ENCODE peak calls at places on chromosomes 13 and 19, in nine cellular contexts. One of them, this sample, is unnamed.

GRCh38 chr13:24680258-24680920 is at the start of gene ATP12A:
- DNase-seq in OCI-LY7: no peak
- DNase-seq in lower leg skin: peak
- DNase-seq in CD4-positive, alpha-beta T cell: peak
- DNase-seq in B cell: peak
- DNase-seq in adrenal gland: no peak
- DNase-seq in HFF-Myc: no peak
- DNase-seq in cardiac fibroblast: no peak
- DNase-seq in endodermal cell: peak
- DNase-seq in this sample: no peak

GRCh38 chr13:71626396-71626795 is 240.6 kb downstream of the DACH1 start:
- DNase-seq in OCI-LY7: no peak
- DNase-seq in lower leg skin: no peak
- DNase-seq in CD4-positive, alpha-beta T cell: no peak
- DNase-seq in B cell: no peak
- DNase-seq in adrenal gland: no peak
- DNase-seq in HFF-Myc: no peak
- DNase-seq in cardiac fibroblast: no peak
- DNase-seq in endodermal cell: no peak
- DNase-seq in this sample: no peak

GRCh38 chr19:461664-462551 is 1.1 kb upstream of the SHC2 start:
- DNase-seq in OCI-LY7: no peak
- DNase-seq in lower leg skin: peak
- DNase-seq in CD4-positive, alpha-beta T cell: no peak
- DNase-seq in B cell: no peak
- DNase-seq in adrenal gland: peak
- DNase-seq in HFF-Myc: no peak
- DNase-seq in cardiac fibroblast: no peak
- DNase-seq in endodermal cell: peak
- DNase-seq in this sample: peak

GRCh38 chr13:98263841-98264240 is 86.8 kb upstream of the RNF113B start:
- DNase-seq in OCI-LY7: no peak
- DNase-seq in lower leg skin: no peak
- DNase-seq in CD4-positive, alpha-beta T cell: no peak
- DNase-seq in B cell: no peak
- DNase-seq in adrenal gland: no peak
- DNase-seq in HFF-Myc: no peak
- DNase-seq in cardiac fibroblast: no peak
- DNase-seq in endodermal cell: peak
- DNase-seq in this sample: no peak

GRCh38 chr19:15287496-15287895 is 44.8 kb downstream of the BRD4 start:
- DNase-seq in OCI-LY7: no peak
- DNase-seq in lower leg skin: no peak
- DNase-seq in CD4-positive, alpha-beta T cell: no peak
- DNase-seq in B cell: no peak
- DNase-seq in adrenal gland: no peak
- DNase-seq in HFF-Myc: no peak
- DNase-seq in cardiac fibroblast: no peak
- DNase-seq in endodermal cell: no peak
- DNase-seq in this sample: no peak

GRCh38 chr13:79406597-79406908 is 498 bp upstream of the RBM26 start:
- DNase-seq in OCI-LY7: no peak
- DNase-seq in lower leg skin: no peak
- DNase-seq in CD4-positive, alpha-beta T cell: no peak
- DNase-seq in B cell: no peak
- DNase-seq in adrenal gland: no peak
- DNase-seq in HFF-Myc: no peak
- DNase-seq in cardiac fibroblast: no peak
- DNase-seq in endodermal cell: no peak
- DNase-seq in this sample: no peak

GRCh38 chr13:113432509-113433270 is 20.6 kb downstream of the ADPRHL1 start:
- DNase-seq in OCI-LY7: peak
- DNase-seq in lower leg skin: no peak
- DNase-seq in CD4-positive, alpha-beta T cell: no peak
- DNase-seq in B cell: no peak
- DNase-seq in adrenal gland: no peak
- DNase-seq in HFF-Myc: no peak
- DNase-seq in cardiac fibroblast: no peak
- DNase-seq in endodermal cell: peak
- DNase-seq in this sample: no peak

GRCh38 chr13:113933901-113934300 is 40.0 kb downstream of the C13orf46 start:
- DNase-seq in OCI-LY7: no peak
- DNase-seq in lower leg skin: peak
- DNase-seq in CD4-positive, alpha-beta T cell: no peak
- DNase-seq in B cell: no peak
- DNase-seq in adrenal gland: peak
- DNase-seq in HFF-Myc: no peak
- DNase-seq in cardiac fibroblast: no peak
- DNase-seq in endodermal cell: no peak
- DNase-seq in this sample: no peak

GRCh38 chr13:67736646-67737420 is 506.7 kb upstream of the PCDH9 start:
- DNase-seq in OCI-LY7: peak
- DNase-seq in lower leg skin: no peak
- DNase-seq in CD4-positive, alpha-beta T cell: no peak
- DNase-seq in B cell: no peak
- DNase-seq in adrenal gland: no peak
- DNase-seq in HFF-Myc: no peak
- DNase-seq in cardiac fibroblast: peak
- DNase-seq in endodermal cell: peak
- DNase-seq in this sample: no peak

GRCh38 chr13:46831588-46832194 is 34.7 kb upstream of the ESD start:
- DNase-seq in OCI-LY7: peak
- DNase-seq in lower leg skin: no peak
- DNase-seq in CD4-positive, alpha-beta T cell: peak
- DNase-seq in B cell: peak
- DNase-seq in adrenal gland: peak
- DNase-seq in HFF-Myc: peak
- DNase-seq in cardiac fibroblast: peak
- DNase-seq in endodermal cell: peak
- DNase-seq in this sample: no peak

GRCh38 chr13:82364525-82364924 is 1517.7 kb downstream of the SLITRK1 start:
- DNase-seq in OCI-LY7: no peak
- DNase-seq in lower leg skin: no peak
- DNase-seq in CD4-positive, alpha-beta T cell: no peak
- DNase-seq in B cell: no peak
- DNase-seq in adrenal gland: no peak
- DNase-seq in HFF-Myc: no peak
- DNase-seq in cardiac fibroblast: no peak
- DNase-seq in endodermal cell: no peak
- DNase-seq in this sample: no peak

GRCh38 chr19:44753932-44754742 is 5.6 kb downstream of the BCL3 start:
- DNase-seq in OCI-LY7: peak
- DNase-seq in lower leg skin: peak
- DNase-seq in CD4-positive, alpha-beta T cell: peak
- DNase-seq in B cell: peak
- DNase-seq in adrenal gland: peak
- DNase-seq in HFF-Myc: no peak
- DNase-seq in cardiac fibroblast: peak
- DNase-seq in endodermal cell: peak
- DNase-seq in this sample: no peak

GRCh38 chr13:114339779-114340534 is 25.7 kb downstream of the CHAMP1 start:
- DNase-seq in OCI-LY7: peak
- DNase-seq in lower leg skin: no peak
- DNase-seq in CD4-positive, alpha-beta T cell: peak
- DNase-seq in B cell: peak
- DNase-seq in adrenal gland: peak
- DNase-seq in HFF-Myc: no peak
- DNase-seq in cardiac fibroblast: peak
- DNase-seq in endodermal cell: no peak
- DNase-seq in this sample: no peak

GRCh38 chr19:58474291-58474996 is 1.7 kb upstream of the ZNF446 start:
- DNase-seq in OCI-LY7: no peak
- DNase-seq in lower leg skin: no peak
- DNase-seq in CD4-positive, alpha-beta T cell: no peak
- DNase-seq in B cell: no peak
- DNase-seq in adrenal gland: no peak
- DNase-seq in HFF-Myc: no peak
- DNase-seq in cardiac fibroblast: peak
- DNase-seq in endodermal cell: no peak
- DNase-seq in this sample: no peak

GRCh38 chr19:40671404-40671803 is 19.0 kb downstream of the NUMBL start:
- DNase-seq in OCI-LY7: no peak
- DNase-seq in lower leg skin: no peak
- DNase-seq in CD4-positive, alpha-beta T cell: no peak
- DNase-seq in B cell: no peak
- DNase-seq in adrenal gland: no peak
- DNase-seq in HFF-Myc: no peak
- DNase-seq in cardiac fibroblast: no peak
- DNase-seq in endodermal cell: no peak
- DNase-seq in this sample: no peak

GRCh38 chr19:2021453-2022140 is 6.1 kb upstream of the BTBD2 start:
- DNase-seq in OCI-LY7: no peak
- DNase-seq in lower leg skin: no peak
- DNase-seq in CD4-positive, alpha-beta T cell: no peak
- DNase-seq in B cell: no peak
- DNase-seq in adrenal gland: no peak
- DNase-seq in HFF-Myc: no peak
- DNase-seq in cardiac fibroblast: no peak
- DNase-seq in endodermal cell: peak
- DNase-seq in this sample: no peak

GRCh38 chr19:42092350-42092749 is 16.4 kb downstream of the ZNF574 start:
- DNase-seq in OCI-LY7: peak
- DNase-seq in lower leg skin: no peak
- DNase-seq in CD4-positive, alpha-beta T cell: peak
- DNase-seq in B cell: peak
- DNase-seq in adrenal gland: no peak
- DNase-seq in HFF-Myc: no peak
- DNase-seq in cardiac fibroblast: peak
- DNase-seq in endodermal cell: peak
- DNase-seq in this sample: no peak
- TF ChIP-seq CTCF in OCI-LY7: peak
- TF ChIP-seq CTCF in lower leg skin: no peak
- TF ChIP-seq CTCF in CD4-positive, alpha-beta T cell: peak
- TF ChIP-seq CTCF in B cell: peak
- TF ChIP-seq CTCF in adrenal gland: peak
- TF ChIP-seq CTCF in HFF-Myc: peak
- TF ChIP-seq CTCF in cardiac fibroblast: peak
- TF ChIP-seq CTCF in endodermal cell: peak
- TF ChIP-seq CTCF in this sample: peak

GRCh38 chr13:73286177-73286576 is 227.4 kb downstream of the KLF5 start:
- DNase-seq in OCI-LY7: no peak
- DNase-seq in lower leg skin: no peak
- DNase-seq in CD4-positive, alpha-beta T cell: no peak
- DNase-seq in B cell: no peak
- DNase-seq in adrenal gland: no peak
- DNase-seq in HFF-Myc: no peak
- DNase-seq in cardiac fibroblast: no peak
- DNase-seq in endodermal cell: no peak
- DNase-seq in this sample: no peak
- TF ChIP-seq CTCF in OCI-LY7: peak
- TF ChIP-seq CTCF in lower leg skin: no peak
- TF ChIP-seq CTCF in CD4-positive, alpha-beta T cell: no peak
- TF ChIP-seq CTCF in B cell: no peak
- TF ChIP-seq CTCF in adrenal gland: no peak
- TF ChIP-seq CTCF in HFF-Myc: peak
- TF ChIP-seq CTCF in cardiac fibroblast: no peak
- TF ChIP-seq CTCF in endodermal cell: peak
- TF ChIP-seq CTCF in this sample: no peak

GRCh38 chr13:30567072-30567471 is 50.6 kb upstream of the USPL1 start:
- DNase-seq in OCI-LY7: no peak
- DNase-seq in lower leg skin: no peak
- DNase-seq in CD4-positive, alpha-beta T cell: no peak
- DNase-seq in B cell: no peak
- DNase-seq in adrenal gland: no peak
- DNase-seq in HFF-Myc: no peak
- DNase-seq in cardiac fibroblast: no peak
- DNase-seq in endodermal cell: no peak
- DNase-seq in this sample: no peak

GRCh38 chr13:30577381-30577780 is 40.3 kb upstream of the USPL1 start:
- DNase-seq in OCI-LY7: no peak
- DNase-seq in lower leg skin: no peak
- DNase-seq in CD4-positive, alpha-beta T cell: peak
- DNase-seq in B cell: no peak
- DNase-seq in adrenal gland: peak
- DNase-seq in HFF-Myc: peak
- DNase-seq in cardiac fibroblast: peak
- DNase-seq in endodermal cell: no peak
- DNase-seq in this sample: no peak

GRCh38 chr13:30576528-30576927 is 41.2 kb upstream of the USPL1 start:
- DNase-seq in OCI-LY7: no peak
- DNase-seq in lower leg skin: no peak
- DNase-seq in CD4-positive, alpha-beta T cell: peak
- DNase-seq in B cell: no peak
- DNase-seq in adrenal gland: peak
- DNase-seq in HFF-Myc: no peak
- DNase-seq in cardiac fibroblast: peak
- DNase-seq in endodermal cell: no peak
- DNase-seq in this sample: no peak

GRCh38 chr13:30569901-30570576 is 47.7 kb upstream of the USPL1 start:
- DNase-seq in OCI-LY7: no peak
- DNase-seq in lower leg skin: no peak
- DNase-seq in CD4-positive, alpha-beta T cell: no peak
- DNase-seq in B cell: no peak
- DNase-seq in adrenal gland: peak
- DNase-seq in HFF-Myc: peak
- DNase-seq in cardiac fibroblast: peak
- DNase-seq in endodermal cell: peak
- DNase-seq in this sample: no peak

GRCh38 chr13:30572859-30573275 is 44.9 kb upstream of the USPL1 start:
- DNase-seq in OCI-LY7: peak
- DNase-seq in lower leg skin: no peak
- DNase-seq in CD4-positive, alpha-beta T cell: no peak
- DNase-seq in B cell: peak
- DNase-seq in adrenal gland: no peak
- DNase-seq in HFF-Myc: no peak
- DNase-seq in cardiac fibroblast: peak
- DNase-seq in endodermal cell: no peak
- DNase-seq in this sample: no peak
- TF ChIP-seq CTCF in OCI-LY7: peak
- TF ChIP-seq CTCF in lower leg skin: no peak
- TF ChIP-seq CTCF in CD4-positive, alpha-beta T cell: peak
- TF ChIP-seq CTCF in B cell: peak
- TF ChIP-seq CTCF in adrenal gland: no peak
- TF ChIP-seq CTCF in HFF-Myc: peak
- TF ChIP-seq CTCF in cardiac fibroblast: peak
- TF ChIP-seq CTCF in endodermal cell: peak
- TF ChIP-seq CTCF in this sample: no peak

DNA sequence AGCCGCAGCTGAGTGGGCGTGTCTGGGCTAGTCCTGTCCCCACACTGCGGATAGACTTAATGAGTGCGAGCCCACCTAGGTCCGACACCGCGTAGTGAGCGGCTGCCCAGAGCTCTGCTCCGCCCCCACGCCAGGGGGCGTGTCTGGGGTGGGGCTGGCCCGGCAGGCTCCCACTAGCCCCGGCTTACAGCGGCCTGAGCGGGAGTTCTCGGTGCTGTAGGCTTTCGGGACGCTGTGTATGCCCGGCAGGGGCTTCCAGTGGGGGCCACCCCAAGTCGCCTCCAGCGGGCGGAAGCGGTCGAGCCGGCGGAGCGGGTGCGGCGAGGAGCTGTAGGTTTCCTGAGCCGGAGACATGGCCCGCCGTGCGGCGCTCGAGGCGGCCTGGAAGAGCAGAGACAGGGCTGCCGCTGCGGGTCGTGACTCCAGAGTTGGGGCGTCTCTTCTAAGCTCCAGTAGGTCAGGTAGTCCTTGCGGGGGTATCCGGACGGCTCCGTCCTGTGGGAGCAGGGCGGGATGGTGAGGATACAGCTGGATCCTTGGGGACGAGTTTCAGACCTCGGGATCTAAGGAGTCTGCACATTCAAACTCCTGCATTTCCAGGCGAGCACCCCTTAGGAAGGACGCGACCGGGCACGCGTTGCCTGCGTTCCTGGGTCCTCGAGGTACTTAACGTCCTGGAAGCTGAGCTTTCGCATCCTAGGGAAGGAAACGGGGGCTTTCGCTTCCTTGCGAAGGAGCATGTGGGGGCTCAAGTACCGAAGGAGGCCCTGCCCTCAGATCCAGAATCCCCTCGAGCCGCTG is 1.2 kb downstream of the CGB7 start:
- DNase-seq in OCI-LY7: peak
- DNase-seq in lower leg skin: peak
- DNase-seq in CD4-positive, alpha-beta T cell: peak
- DNase-seq in B cell: peak
- DNase-seq in adrenal gland: peak
- DNase-seq in HFF-Myc: no peak
- DNase-seq in cardiac fibroblast: peak
- DNase-seq in endodermal cell: peak
- DNase-seq in this sample: peak
- TF ChIP-seq CTCF in OCI-LY7: no peak
- TF ChIP-seq CTCF in lower leg skin: no peak
- TF ChIP-seq CTCF in CD4-positive, alpha-beta T cell: peak
- TF ChIP-seq CTCF in B cell: peak
- TF ChIP-seq CTCF in adrenal gland: peak
- TF ChIP-seq CTCF in HFF-Myc: peak
- TF ChIP-seq CTCF in cardiac fibroblast: peak
- TF ChIP-seq CTCF in endodermal cell: peak
- TF ChIP-seq CTCF in this sample: peak

This sample was measured in D721Med.